ENCODE peak calls at places on chromosome 16, in four cellular contexts. O, N, P and L are unnamed samples.

GRCh38 chr16:85316321-85316919 is 204.1 kb upstream of the CIBAR2 start:
- DNase-seq in O (peak; percentile 51), N (peak; percentile 41), P (peak; percentile 76), L (peak; percentile 19)

GRCh38 chr16:8855051-8855786 is 13.6 kb downstream of the CARHSP1 start:
- DNase-seq in O (no peak), N (no peak), P (no peak), L (no peak)

GRCh38 chr16:74561626-74562025 is 45.3 kb downstream of the GLG1 start:
- DNase-seq in O (peak; percentile 18), N (no peak), P (no peak), L (no peak)

GRCh38 chr16:66905633-66906539 is 12.8 kb downstream of the CDH16 start:
- DNase-seq in O (no peak), N (no peak), P (no peak), L (no peak)

GRCh38 chr16:88940196-88941050 is 36.6 kb downstream of the CBFA2T3 start:
- DNase-seq in O (no peak), N (no peak), P (peak; percentile 35), L (no peak)

GRCh38 chr16:88917146-88917914 is 50.9 kb upstream of the PABPN1L start:
- DNase-seq in O (no peak), N (no peak), P (no peak), L (no peak)

GRCh38 chr16:228151-228855 is 946 bp downstream of the LUC7L start:
- DNase-seq in O (peak; percentile 10), N (peak; percentile 13), P (peak; percentile 28), L (no peak)

GRCh38 chr16:16021988-16022682 is 72.7 kb downstream of the ABCC1 start:
- DNase-seq in O (peak; percentile 97), N (peak; percentile 96), P (peak; percentile 97), L (peak; percentile 52)

GRCh38 chr16:2804728-2805127 is 6.5 kb downstream of the PRSS41 start:
- DNase-seq in O (no peak), N (no peak), P (no peak), L (no peak)

GRCh38 chr16:50121278-50121677 is 31.8 kb upstream of the TENT4B start:
- DNase-seq in O (no peak), N (no peak), P (no peak), L (no peak)

GRCh38 chr16:83961591-83961990 is 6.5 kb upstream of the NECAB2 start:
- DNase-seq in O (no peak), N (no peak), P (no peak), L (no peak)

GRCh38 chr16:85913688-85914422 is 14.9 kb downstream of the IRF8 start:
- DNase-seq in O (no peak), N (peak; percentile 24), P (no peak), L (no peak)

GRCh38 chr16:12833939-12834338 is 30.3 kb upstream of the CPPED1 start:
- DNase-seq in O (no peak), N (peak; percentile 51), P (peak; percentile 67), L (no peak)

GRCh38 chr16:85178596-85178995 is 66.3 kb upstream of the CIBAR2 start:
- DNase-seq in O (no peak), N (no peak), P (no peak), L (no peak)

GRCh38 chr16:952321-952720 is 18.5 kb downstream of the LMF1 start:
- DNase-seq in O (no peak), N (no peak), P (no peak), L (no peak)

GRCh38 chr16:2023098-2023925 is 3.4 kb upstream of the NHERF2 start:
- DNase-seq in O (peak; percentile 79), N (peak; percentile 71), P (peak; percentile 92), L (peak; percentile 62)

GRCh38 chr16:74570412-74571301 is 36.3 kb downstream of the GLG1 start:
- DNase-seq in O (peak; percentile 12), N (peak; percentile 14), P (no peak), L (no peak)

GRCh38 chr16:88484505-88485365 is 31.7 kb downstream of the ZFPM1 start:
- DNase-seq in O (no peak), N (no peak), P (no peak), L (no peak)

GRCh38 chr16:66193543-66194229 is 172.8 kb upstream of the CDH5 start:
- DNase-seq in O (no peak), N (no peak), P (no peak), L (no peak)

GRCh38 chr16:19304670-19305240 is 19.2 kb downstream of the CLEC19A start:
- DNase-seq in O (no peak), N (peak; percentile 2), P (peak; percentile 57), L (no peak)

GRCh38 chr16:56871172-56871593 is 6.2 kb downstream of the SLC12A3 start:
- DNase-seq in O (peak; percentile 53), N (peak; percentile 27), P (peak; percentile 28), L (no peak)

GRCh38 chr16:26981266-26981938 is 85.3 kb upstream of the C16orf82 start:
- DNase-seq in O (peak; percentile 93), N (peak; percentile 82), P (no peak), L (no peak)

GRCh38 chr16:53282975-53283946 is 151.0 kb upstream of the RBL2 start:
- DNase-seq in O (peak; percentile 49), N (peak; percentile 32), P (peak; percentile 65), L (no peak)

GRCh38 chr16:57528499-57529323 is 7.7 kb downstream of the CCDC102A start:
- DNase-seq in O (no peak), N (no peak), P (no peak), L (no peak)

GRCh38 chr16:67884684-67885083 is at the start of gene NRN1L:
- DNase-seq in O (peak; percentile 89), N (peak; percentile 84), P (no peak), L (peak; percentile 69)

GRCh38 chr16:526181-527014 is 1.1 kb upstream of the CAPN15 start:
- DNase-seq in O (peak; percentile 40), N (peak; percentile 49), P (no peak), L (no peak)

GRCh38 chr16:83717814-83718213 is 90.0 kb upstream of the HSBP1 start:
- DNase-seq in O (peak; percentile 49), N (peak; percentile 92), P (no peak), L (no peak)

GRCh38 chr16:87424260-87424659 is 32.1 kb downstream of the MAP1LC3B start:
- DNase-seq in O (no peak), N (no peak), P (no peak), L (no peak)

GRCh38 chr16:68064791-68065365 is 20.3 kb upstream of the NFATC3 start:
- DNase-seq in O (peak; percentile 91), N (peak; percentile 91), P (peak; percentile 67), L (peak; percentile 74)

GRCh38 chr16:69105501-69106361 is at the start of gene HAS3:
- DNase-seq in O (peak; percentile 48), N (peak; percentile 65), P (peak; percentile 84), L (no peak)

GRCh38 chr16:19974607-19975006 is 90.0 kb upstream of the GPRC5B start:
- DNase-seq in O (no peak), N (no peak), P (no peak), L (no peak)

DNA sequence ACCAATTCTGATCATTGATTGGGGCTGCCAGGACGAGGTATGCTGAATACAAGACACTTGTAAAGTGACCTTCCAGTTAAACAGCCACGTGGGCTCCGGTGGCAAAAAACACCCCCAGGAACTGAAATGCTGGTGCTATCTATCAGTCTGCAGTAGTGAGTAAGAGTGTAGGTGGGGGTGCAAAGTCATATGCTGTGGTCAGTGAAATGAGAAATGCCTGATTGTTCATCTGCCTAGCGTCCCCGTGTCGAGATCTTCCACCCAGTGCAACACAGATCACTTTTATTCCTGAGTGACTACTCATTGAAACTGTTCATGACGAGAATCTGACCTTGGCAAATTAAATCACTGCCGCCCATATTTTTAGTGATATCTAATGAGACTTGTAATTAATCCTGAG is 806.5 kb upstream of the GOT2 start:
- DNase-seq in O (peak; percentile 52), N (peak; percentile 88), P (no peak), L (no peak)
- H3K4me2 ChIP-seq in O (no peak overlapping the region), N (no peak overlapping the region), P (no peak overlapping the region), L (no peak overlapping the region)

DNA sequence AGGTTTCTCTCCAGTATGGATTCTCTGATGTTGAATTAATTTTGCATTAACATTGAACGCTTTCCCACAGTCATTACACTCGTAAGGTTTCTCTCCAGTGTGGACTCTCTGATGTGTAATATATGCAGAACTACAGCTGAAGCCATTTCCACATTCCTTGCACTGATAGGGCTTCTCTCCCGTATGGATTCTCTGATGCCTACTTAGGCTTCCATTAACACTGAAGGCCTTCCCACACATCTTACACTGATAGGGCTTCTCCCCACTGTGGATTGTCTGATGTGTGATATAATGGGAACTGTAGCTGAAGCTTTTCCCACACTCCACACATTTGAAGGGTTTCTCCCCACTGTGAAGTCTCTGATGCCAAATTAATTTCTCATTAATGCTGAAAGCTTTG is 7.2 kb upstream of the TLE7 start:
- DNase-seq in O (no peak), N (no peak), P (no peak), L (no peak)
- H3K9me3 ChIP-seq in O (peaks cover 78% of the 10 kb centered on the region), N (peaks cover 14% of the 10 kb centered on the region), P (peaks cover 97% of the 10 kb centered on the region), L (peaks cover 30% of the 10 kb centered on the region)

GRCh38 chr16:77500286-77500598 is 65.4 kb upstream of the ADAMTS18 start:
- DNase-seq in O (no peak), N (no peak), P (no peak), L (no peak)
- H3K4me2 ChIP-seq in O (no peak overlapping the region), N (no peak overlapping the region), P (no peak overlapping the region), L (no peak overlapping the region)

GRCh38 chr16:31916056-31916488 is 42.5 kb downstream of the ZNF267 start:
- DNase-seq in O (no peak), N (no peak), P (peak; percentile 16), L (no peak)

GRCh38 chr16:31920373-31920772 is 46.8 kb downstream of the ZNF267 start:
- DNase-seq in O (no peak), N (no peak), P (no peak), L (no peak)
- H3K9me3 ChIP-seq in O (peaks cover 38% of the 10 kb centered on the region), N (peaks cover 3% of the 10 kb centered on the region), P (peaks cover 84% of the 10 kb centered on the region), L (peaks cover 29% of the 10 kb centered on the region)

GRCh38 chr16:51756447-51757123 is 605.5 kb upstream of the SALL1 start:
- DNase-seq in O (no peak), N (no peak), P (no peak), L (no peak)
- H3K4me2 ChIP-seq in O (peak overlapping the region; percentile 58), N (peak overlapping the region; percentile 40), P (no peak overlapping the region), L (no peak overlapping the region)

GRCh38 chr16:64858076-64858475 is 263.8 kb downstream of the CDH11 start:
- DNase-seq in O (peak; percentile 78), N (peak; percentile 81), P (no peak), L (no peak)
- H3K9me3 ChIP-seq in O (no peaks in the 10 kb centered on the region), N (no peaks in the 10 kb centered on the region), P (no peaks in the 10 kb centered on the region), L (no peaks in the 10 kb centered on the region)

DNA sequence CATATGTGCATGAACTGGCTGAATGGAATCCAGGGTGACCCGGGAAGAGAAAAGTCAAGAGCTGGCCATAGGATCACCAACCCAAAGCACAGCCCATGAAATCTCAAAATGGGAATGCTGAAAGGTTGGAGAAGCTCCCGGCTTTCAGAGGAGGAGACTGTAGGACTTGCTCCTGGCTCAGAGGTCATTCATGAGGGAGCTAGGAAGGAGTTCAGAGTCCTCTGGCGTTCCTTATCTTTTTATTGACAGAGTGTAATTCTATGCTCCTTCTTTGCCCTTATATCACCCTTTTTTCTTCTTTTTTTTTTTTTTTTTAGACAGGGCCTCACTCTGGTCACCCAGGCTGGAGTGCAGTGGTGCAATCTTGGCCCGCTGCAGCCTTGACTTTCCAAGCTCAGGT is 27.2 kb upstream of the CNOT1 start:
- DNase-seq in O (no peak), N (no peak), P (no peak), L (no peak)
- H3K4me2 ChIP-seq in O (no peak overlapping the region), N (no peak overlapping the region), P (no peak overlapping the region), L (no peak overlapping the region)